ENCODE peak calls at places on chromosome 18, in seven cellular contexts. W is T-helper 9 cell, Z is posterior cingulate gyrus, Q is cardiac muscle cell, Y is NCI-H2171 treated with DMSO at 0.1 percent for 48 hours, K is NCI-H748 treated with DMSO at 0.1 percent for 48 hours, V is body of pancreas. R is an unnamed sample.
A peak's percentile ranks its signal among the peaks of the same experiment; 100 is the strongest.

GRCh38 chr18:58977223-58977622 is 112.5 kb downstream of the ZNF532 start:
- DNase-seq in W (no peak), Z (no peak), Q (peak; percentile 52), Y (no peak), K (no peak), V (no peak), R (no peak)

GRCh38 chr18:34659579-34660517 is 50.2 kb upstream of the DTNA start:
- DNase-seq in W (no peak), Z (peak; percentile 23), Q (peak; percentile 98), Y (no peak), K (peak; percentile 51), V (peak; percentile 93), R (peak; percentile 55)

GRCh38 chr18:3885209-3885792 is 435.3 kb downstream of the TGIF1 start:
- DNase-seq in W (no peak), Z (no peak), Q (no peak), Y (peak; percentile 33), K (no peak), V (no peak), R (no peak)

GRCh38 chr18:79604913-79605235 is 74.7 kb upstream of the CTDP1 start:
- DNase-seq in W (no peak), Z (no peak), Q (no peak), Y (no peak), K (no peak), V (no peak), R (no peak)

GRCh38 chr18:53798516-53798915 is 426.0 kb downstream of the MBD2 start:
- DNase-seq in W (no peak), Z (no peak), Q (peak; percentile 41), Y (no peak), K (no peak), V (no peak), R (no peak)

GRCh38 chr18:74113711-74114110 is 33.9 kb downstream of the FBXO15 start:
- DNase-seq in W (no peak), Z (no peak), Q (no peak), Y (no peak), K (no peak), V (no peak), R (no peak)

GRCh38 chr18:47881752-47882455 is 48.6 kb downstream of the SMAD2 start:
- DNase-seq in W (no peak), Z (no peak), Q (peak; percentile 72), Y (no peak), K (no peak), V (no peak), R (no peak)

GRCh38 chr18:23225518-23225917 is 90.2 kb downstream of the CABLES1 start:
- DNase-seq in W (no peak), Z (no peak), Q (peak; percentile 96), Y (peak; percentile 86), K (no peak), V (peak; percentile 26), R (no peak)

GRCh38 chr18:5237083-5237722 is 40.1 kb upstream of the AKAIN1 start:
- DNase-seq in W (no peak), Z (peak; percentile 11), Q (peak; percentile 14), Y (no peak), K (peak; percentile 42), V (no peak), R (no peak)

GRCh38 chr18:48656582-48656981 is 117.8 kb downstream of the CTIF start:
- DNase-seq in W (no peak), Z (no peak), Q (no peak), Y (peak; percentile 57), K (no peak), V (no peak), R (no peak)

GRCh38 chr18:8938817-8939216 is 163.7 kb upstream of the NDUFV2 start:
- DNase-seq in W (no peak), Z (no peak), Q (peak; percentile 34), Y (no peak), K (no peak), V (no peak), R (no peak)

GRCh38 chr18:75223687-75224347 is 13.2 kb downstream of the TSHZ1 start:
- DNase-seq in W (no peak), Z (no peak), Q (no peak), Y (peak; percentile 68), K (no peak), V (no peak), R (no peak)

GRCh38 chr18:54880706-54881105 is 52.4 kb downstream of the RAB27B start:
- DNase-seq in W (no peak), Z (no peak), Q (peak; percentile 71), Y (peak; percentile 35), K (no peak), V (no peak), R (no peak)

GRCh38 chr18:6734746-6735430 is 5.4 kb downstream of the ARHGAP28 start:
- DNase-seq in W (no peak), Z (no peak), Q (no peak), Y (peak; percentile 75), K (no peak), V (no peak), R (no peak)

GRCh38 chr18:42078711-42079110 is 123.7 kb downstream of the PIK3C3 start:
- DNase-seq in W (no peak), Z (no peak), Q (peak; percentile 80), Y (no peak), K (no peak), V (no peak), R (no peak)

GRCh38 chr18:45399146-45399545 is 216.1 kb upstream of the SLC14A2 start:
- DNase-seq in W (no peak), Z (no peak), Q (no peak), Y (no peak), K (no peak), V (no peak), R (no peak)

GRCh38 chr18:11981633-11982366 is 493 bp downstream of the IMPA2 start:
- DNase-seq in W (no peak), Z (no peak), Q (peak; percentile 34), Y (peak; percentile 33), K (no peak), V (peak; percentile 52), R (peak; percentile 43)

GRCh38 chr18:3605562-3606443 is 155.8 kb downstream of the TGIF1 start:
- DNase-seq in W (no peak), Z (no peak), Q (peak; percentile 66), Y (no peak), K (no peak), V (no peak), R (no peak)

GRCh38 chr18:46475367-46475752 is 181.7 kb downstream of the LOXHD1 start:
- DNase-seq in W (no peak), Z (no peak), Q (no peak), Y (no peak), K (no peak), V (no peak), R (no peak)

GRCh38 chr18:78113445-78113844 is 863.8 kb downstream of the GALR1 start:
- DNase-seq in W (no peak), Z (no peak), Q (no peak), Y (no peak), K (no peak), V (no peak), R (no peak)

GRCh38 chr18:79524181-79525078 is 128.7 kb downstream of the NFATC1 start:
- DNase-seq in W (peak; percentile 46), Z (no peak), Q (no peak), Y (no peak), K (no peak), V (no peak), R (no peak)

GRCh38 chr18:36315736-36316135 is 18.2 kb downstream of the FHOD3 start:
- DNase-seq in W (no peak), Z (no peak), Q (peak; percentile 57), Y (no peak), K (no peak), V (no peak), R (no peak)

GRCh38 chr18:27685807-27686412 is 491.0 kb downstream of the CDH2 start:
- DNase-seq in W (no peak), Z (no peak), Q (peak; percentile 72), Y (peak; percentile 33), K (no peak), V (no peak), R (peak; percentile 8)

GRCh38 chr18:11676386-11676785 is 12.7 kb upstream of the GNAL start:
- DNase-seq in W (no peak), Z (no peak), Q (no peak), Y (no peak), K (no peak), V (no peak), R (no peak)

GRCh38 chr18:8703781-8704301 is 1.5 kb upstream of the MTCL1 start:
- DNase-seq in W (no peak), Z (no peak), Q (no peak), Y (no peak), K (no peak), V (peak; percentile 16), R (no peak)

GRCh38 chr18:57787068-57787682 is 15.9 kb downstream of the ATP8B1 start:
- DNase-seq in W (no peak), Z (no peak), Q (no peak), Y (no peak), K (no peak), V (no peak), R (no peak)

GRCh38 chr18:79385749-79386341 is 9.9 kb upstream of the NFATC1 start:
- DNase-seq in W (no peak), Z (no peak), Q (no peak), Y (peak; percentile 66), K (no peak), V (no peak), R (no peak)

GRCh38 chr18:55283309-55283708 is 304.7 kb downstream of the TCF4 start:
- DNase-seq in W (no peak), Z (no peak), Q (no peak), Y (no peak), K (no peak), V (no peak), R (no peak)

GRCh38 chr18:46809145-46809544 is 52.3 kb upstream of the ST8SIA5 start:
- DNase-seq in W (no peak), Z (no peak), Q (no peak), Y (no peak), K (no peak), V (no peak), R (peak; percentile 46)

GRCh38 chr18:32386466-32386865 is 84.2 kb downstream of the GAREM1 start:
- DNase-seq in W (no peak), Z (no peak), Q (no peak), Y (peak; percentile 61), K (no peak), V (no peak), R (no peak)

GRCh38 chr18:26549486-26550435 is 1.4 kb upstream of the KCTD1 start:
- DNase-seq in W (no peak), Z (peak; percentile 58), Q (peak; percentile 77), Y (peak; percentile 54), K (peak; percentile 37), V (peak; percentile 67), R (peak; percentile 70)

GRCh38 chr18:13161276-13161899 is 57.2 kb upstream of the LDLRAD4 start:
- DNase-seq in W (no peak), Z (no peak), Q (no peak), Y (no peak), K (no peak), V (no peak), R (no peak)

R was measured in NCI-H1105.